ENCODE peak calls at places on chromosomes 4 and X, in nine cellular contexts. One of them, this sample, is unnamed.

GRCh38 chrX:31279359-31279758 is 207.5 kb upstream of the FTHL17 start:
- DNase-seq in Peyer's patch: no peak
- DNase-seq in fibroblast of lung: no peak
- DNase-seq in T-helper 22 cell: no peak
- DNase-seq in HTR-8/SVneo: peak
- DNase-seq in H9: peak
- DNase-seq in left colon: no peak
- DNase-seq in lung microvascular endothelial cell: no peak
- DNase-seq in fibroblast of pulmonary artery: peak
- DNase-seq in this sample: no peak

GRCh38 chr4:188015025-188015778 is 19.6 kb downstream of the ZFP42 start:
- DNase-seq in Peyer's patch: no peak
- DNase-seq in left colon: no peak
- DNase-seq in T-helper 22 cell: no peak
- DNase-seq in H9: no peak
- DNase-seq in fibroblast of pulmonary artery: no peak
- DNase-seq in HTR-8/SVneo: peak
- DNase-seq in lung microvascular endothelial cell: no peak
- DNase-seq in fibroblast of lung: no peak
- DNase-seq in this sample: no peak

GRCh38 chr4:76689079-76689817 is 208.7 kb downstream of the SOWAHB start:
- DNase-seq in fibroblast of pulmonary artery: peak
- DNase-seq in fibroblast of lung: no peak
- DNase-seq in lung microvascular endothelial cell: peak
- DNase-seq in H9: peak
- DNase-seq in left colon: peak
- DNase-seq in HTR-8/SVneo: peak
- DNase-seq in T-helper 22 cell: no peak
- DNase-seq in Peyer's patch: no peak
- DNase-seq in this sample: no peak

GRCh38 chr4:54527532-54527931 is 130.2 kb upstream of the KIT start:
- DNase-seq in fibroblast of pulmonary artery: no peak
- DNase-seq in Peyer's patch: no peak
- DNase-seq in fibroblast of lung: no peak
- DNase-seq in H9: no peak
- DNase-seq in T-helper 22 cell: no peak
- DNase-seq in lung microvascular endothelial cell: no peak
- DNase-seq in left colon: no peak
- DNase-seq in HTR-8/SVneo: no peak
- DNase-seq in this sample: no peak

GRCh38 chrX:43644124-43644701 is 11.9 kb upstream of the MAOA start:
- DNase-seq in fibroblast of lung: peak
- DNase-seq in fibroblast of pulmonary artery: peak
- DNase-seq in Peyer's patch: no peak
- DNase-seq in T-helper 22 cell: no peak
- DNase-seq in lung microvascular endothelial cell: no peak
- DNase-seq in HTR-8/SVneo: peak
- DNase-seq in left colon: no peak
- DNase-seq in H9: no peak
- DNase-seq in this sample: no peak

GRCh38 chr4:156378053-156378665 is 424.5 kb upstream of the CTSO start:
- DNase-seq in lung microvascular endothelial cell: peak
- DNase-seq in fibroblast of lung: peak
- DNase-seq in HTR-8/SVneo: peak
- DNase-seq in left colon: no peak
- DNase-seq in H9: peak
- DNase-seq in Peyer's patch: no peak
- DNase-seq in T-helper 22 cell: no peak
- DNase-seq in fibroblast of pulmonary artery: peak
- DNase-seq in this sample: no peak

GRCh38 chrX:10052906-10053625 is 85.9 kb downstream of the CLDN34 start:
- DNase-seq in H9: no peak
- DNase-seq in HTR-8/SVneo: no peak
- DNase-seq in T-helper 22 cell: no peak
- DNase-seq in left colon: no peak
- DNase-seq in fibroblast of lung: no peak
- DNase-seq in lung microvascular endothelial cell: no peak
- DNase-seq in fibroblast of pulmonary artery: no peak
- DNase-seq in Peyer's patch: no peak
- DNase-seq in this sample: no peak

GRCh38 chrX:23548164-23548563 is 119.1 kb upstream of the PRDX4 start:
- DNase-seq in fibroblast of lung: no peak
- DNase-seq in HTR-8/SVneo: peak
- DNase-seq in fibroblast of pulmonary artery: peak
- DNase-seq in H9: no peak
- DNase-seq in Peyer's patch: no peak
- DNase-seq in lung microvascular endothelial cell: no peak
- DNase-seq in left colon: no peak
- DNase-seq in T-helper 22 cell: no peak
- DNase-seq in this sample: no peak

GRCh38 chr4:2832309-2832980 is 11.2 kb upstream of the ADD1 start:
- DNase-seq in T-helper 22 cell: no peak
- DNase-seq in HTR-8/SVneo: no peak
- DNase-seq in H9: no peak
- DNase-seq in lung microvascular endothelial cell: no peak
- DNase-seq in Peyer's patch: peak
- DNase-seq in fibroblast of pulmonary artery: no peak
- DNase-seq in left colon: no peak
- DNase-seq in fibroblast of lung: no peak
- DNase-seq in this sample: no peak

GRCh38 chr4:176319237-176319703 is 496 bp upstream of the SPCS3 start:
- DNase-seq in H9: no peak
- DNase-seq in fibroblast of pulmonary artery: no peak
- DNase-seq in fibroblast of lung: no peak
- DNase-seq in HTR-8/SVneo: peak
- DNase-seq in left colon: no peak
- DNase-seq in lung microvascular endothelial cell: peak
- DNase-seq in Peyer's patch: no peak
- DNase-seq in T-helper 22 cell: no peak
- DNase-seq in this sample: no peak

GRCh38 chr4:41050116-41050515 is 164.2 kb downstream of the APBB2 start:
- DNase-seq in fibroblast of lung: no peak
- DNase-seq in HTR-8/SVneo: no peak
- DNase-seq in left colon: no peak
- DNase-seq in lung microvascular endothelial cell: no peak
- DNase-seq in Peyer's patch: no peak
- DNase-seq in fibroblast of pulmonary artery: peak
- DNase-seq in T-helper 22 cell: no peak
- DNase-seq in H9: no peak
- DNase-seq in this sample: no peak

GRCh38 chr4:94412019-94413017 is 39.4 kb upstream of the PDLIM5 start:
- DNase-seq in Peyer's patch: no peak
- DNase-seq in H9: no peak
- DNase-seq in lung microvascular endothelial cell: peak
- DNase-seq in fibroblast of pulmonary artery: peak
- DNase-seq in HTR-8/SVneo: peak
- DNase-seq in T-helper 22 cell: no peak
- DNase-seq in fibroblast of lung: peak
- DNase-seq in left colon: no peak
- DNase-seq in this sample: no peak

GRCh38 chrX:96432647-96433046 is 252.0 kb upstream of the DIAPH2 start:
- DNase-seq in fibroblast of pulmonary artery: peak
- DNase-seq in HTR-8/SVneo: no peak
- DNase-seq in fibroblast of lung: peak
- DNase-seq in left colon: no peak
- DNase-seq in Peyer's patch: no peak
- DNase-seq in H9: no peak
- DNase-seq in T-helper 22 cell: no peak
- DNase-seq in lung microvascular endothelial cell: no peak
- DNase-seq in this sample: no peak

GRCh38 chrX:6708041-6708440 is 173.1 kb upstream of the VCX3A start:
- DNase-seq in Peyer's patch: no peak
- DNase-seq in T-helper 22 cell: no peak
- DNase-seq in left colon: no peak
- DNase-seq in fibroblast of lung: no peak
- DNase-seq in lung microvascular endothelial cell: no peak
- DNase-seq in fibroblast of pulmonary artery: no peak
- DNase-seq in H9: no peak
- DNase-seq in HTR-8/SVneo: no peak
- DNase-seq in this sample: no peak

GRCh38 chrX:115522955-115523354 is 38.0 kb upstream of the PLS3 start:
- DNase-seq in T-helper 22 cell: no peak
- DNase-seq in Peyer's patch: no peak
- DNase-seq in HTR-8/SVneo: no peak
- DNase-seq in fibroblast of pulmonary artery: no peak
- DNase-seq in left colon: no peak
- DNase-seq in lung microvascular endothelial cell: no peak
- DNase-seq in H9: no peak
- DNase-seq in fibroblast of lung: no peak
- DNase-seq in this sample: no peak

GRCh38 chr4:182142146-182143085 is 100.8 kb upstream of the TENM3 start:
- DNase-seq in lung microvascular endothelial cell: no peak
- DNase-seq in fibroblast of pulmonary artery: peak
- DNase-seq in H9: peak
- DNase-seq in fibroblast of lung: peak
- DNase-seq in left colon: peak
- DNase-seq in T-helper 22 cell: no peak
- DNase-seq in Peyer's patch: no peak
- DNase-seq in HTR-8/SVneo: no peak
- DNase-seq in this sample: no peak

GRCh38 chrX:2503591-2504500 is 3.1 kb upstream of the DHRSX start:
- DNase-seq in H9: no peak
- DNase-seq in lung microvascular endothelial cell: no peak
- DNase-seq in T-helper 22 cell: no peak
- DNase-seq in HTR-8/SVneo: no peak
- DNase-seq in left colon: no peak
- DNase-seq in fibroblast of lung: no peak
- DNase-seq in fibroblast of pulmonary artery: no peak
- DNase-seq in Peyer's patch: no peak
- DNase-seq in this sample: no peak